ENCODE peak calls at places on chromosomes 13 and 19, in seven cellular contexts. Y is NB4, E is Peyer's patch, D is tibial nerve, W is pancreas, N is progenitor cell of endocrine pancreas, J is psoas muscle. F is an unnamed sample.

GRCh38 chr19:50357178-50358100 is 8.0 kb downstream of the NAPSA start:
- DNase-seq in Y (peak; percentile 50), E (peak; percentile 90), D (peak; percentile 83), W (peak; percentile 86), N (peak; percentile 55), J (peak; percentile 73), F (peak; percentile 46)

GRCh38 chr19:55484571-55485438 is at the start of gene NAT14:
- DNase-seq in Y (peak; percentile 67), E (peak; percentile 48), D (no peak), W (peak; percentile 76), N (peak; percentile 76), J (peak; percentile 64), F (peak; percentile 72)

GRCh38 chr19:46265217-46265828 is 31.5 kb upstream of the HIF3A start:
- DNase-seq in Y (peak; percentile 92), E (peak; percentile 45), D (peak; percentile 51), W (no peak), N (peak; percentile 66), J (peak; percentile 18), F (peak; percentile 82)

GRCh38 chr13:98664924-98665637 is 87.4 kb downstream of the SLC15A1 start:
- DNase-seq in Y (no peak), E (no peak), D (no peak), W (no peak), N (no peak), J (no peak), F (no peak)

GRCh38 chr13:89514534-89515312 is 1832.8 kb upstream of the MIR17HG start:
- DNase-seq in Y (no peak), E (no peak), D (no peak), W (no peak), N (no peak), J (no peak), F (no peak)

GRCh38 chr19:40370997-40371801 is 18.8 kb downstream of the HIPK4 start:
- DNase-seq in Y (no peak), E (no peak), D (no peak), W (no peak), N (no peak), J (no peak), F (no peak)

GRCh38 chr19:57620673-57621348 is 6.8 kb downstream of the ZNF134 start:
- DNase-seq in Y (peak; percentile 6), E (no peak), D (no peak), W (no peak), N (no peak), J (no peak), F (no peak)

GRCh38 chr19:38277549-38277948 is 13.2 kb downstream of the SPINT2 start:
- DNase-seq in Y (no peak), E (no peak), D (no peak), W (no peak), N (no peak), J (no peak), F (no peak)

GRCh38 chr19:10654610-10655456 is 687 bp downstream of the ILF3 start:
- DNase-seq in Y (peak; percentile 85), E (peak; percentile 43), D (no peak), W (peak; percentile 80), N (peak; percentile 72), J (no peak), F (peak; percentile 55)

GRCh38 chr13:80361883-80362327 is 21.0 kb upstream of the SPRY2 start:
- DNase-seq in Y (peak; percentile 71), E (no peak), D (no peak), W (no peak), N (no peak), J (no peak), F (no peak)

GRCh38 chr19:9819590-9819898 is 665 bp upstream of the FBXL12 start:
- DNase-seq in Y (no peak), E (no peak), D (no peak), W (no peak), N (no peak), J (no peak), F (no peak)

GRCh38 chr19:40607311-40607871 is 6.2 kb downstream of the LTBP4 start:
- DNase-seq in Y (no peak), E (no peak), D (no peak), W (no peak), N (no peak), J (no peak), F (no peak)

GRCh38 chr19:17538684-17539287 is 16.7 kb upstream of the COLGALT1 start:
- DNase-seq in Y (peak; percentile 57), E (peak; percentile 37), D (no peak), W (no peak), N (no peak), J (no peak), F (no peak)

GRCh38 chr13:51453308-51453958 is 597 bp upstream of the INTS6 start:
- DNase-seq in Y (peak; percentile 99), E (peak; percentile 80), D (peak; percentile 71), W (peak; percentile 91), N (peak; percentile 65), J (peak; percentile 85), F (peak; percentile 74)

GRCh38 chr13:100588350-100589177 is at the start of gene GGACT:
- DNase-seq in Y (peak; percentile 79), E (peak; percentile 76), D (peak; percentile 37), W (peak; percentile 95), N (peak; percentile 71), J (peak; percentile 77), F (peak; percentile 86)

GRCh38 chr13:109096101-109096500 is 466.7 kb downstream of the MYO16 start:
- DNase-seq in Y (no peak), E (no peak), D (no peak), W (no peak), N (no peak), J (no peak), F (no peak)

GRCh38 chr13:76852991-76853390 is 33.2 kb downstream of the KCTD12 start:
- DNase-seq in Y (no peak), E (no peak), D (no peak), W (no peak), N (no peak), J (no peak), F (no peak)

GRCh38 chr13:113415825-113416224 is 37.5 kb downstream of the ADPRHL1 start:
- DNase-seq in Y (no peak), E (no peak), D (no peak), W (no peak), N (no peak), J (no peak), F (no peak)

GRCh38 chr19:49132974-49133609 is 13.7 kb downstream of the PPFIA3 start:
- DNase-seq in Y (no peak), E (no peak), D (no peak), W (no peak), N (no peak), J (peak; percentile 56), F (no peak)

GRCh38 chr19:959935-960502 is 24.1 kb upstream of the WDR18 start:
- DNase-seq in Y (no peak), E (no peak), D (no peak), W (no peak), N (no peak), J (no peak), F (no peak)
- TF ChIP-seq CTCF in Y (no peak), E (no peak), D (no peak), W (no peak), N (peak; percentile 31), J (no peak), F (no peak)

GRCh38 chr19:47826800-47827199 is 5.1 kb downstream of the CRX start:
- DNase-seq in Y (no peak), E (no peak), D (no peak), W (no peak), N (no peak), J (no peak), F (no peak)

GRCh38 chr19:47836038-47836437 is 14.3 kb downstream of the CRX start:
- DNase-seq in Y (no peak), E (no peak), D (no peak), W (no peak), N (no peak), J (no peak), F (no peak)

GRCh38 chr19:47832723-47833122 is 11.0 kb downstream of the CRX start:
- DNase-seq in Y (no peak), E (no peak), D (no peak), W (no peak), N (no peak), J (no peak), F (no peak)
- TF ChIP-seq CTCF in Y (peak; percentile 18), E (no peak), D (no peak), W (no peak), N (no peak), J (no peak), F (no peak)

DNA sequence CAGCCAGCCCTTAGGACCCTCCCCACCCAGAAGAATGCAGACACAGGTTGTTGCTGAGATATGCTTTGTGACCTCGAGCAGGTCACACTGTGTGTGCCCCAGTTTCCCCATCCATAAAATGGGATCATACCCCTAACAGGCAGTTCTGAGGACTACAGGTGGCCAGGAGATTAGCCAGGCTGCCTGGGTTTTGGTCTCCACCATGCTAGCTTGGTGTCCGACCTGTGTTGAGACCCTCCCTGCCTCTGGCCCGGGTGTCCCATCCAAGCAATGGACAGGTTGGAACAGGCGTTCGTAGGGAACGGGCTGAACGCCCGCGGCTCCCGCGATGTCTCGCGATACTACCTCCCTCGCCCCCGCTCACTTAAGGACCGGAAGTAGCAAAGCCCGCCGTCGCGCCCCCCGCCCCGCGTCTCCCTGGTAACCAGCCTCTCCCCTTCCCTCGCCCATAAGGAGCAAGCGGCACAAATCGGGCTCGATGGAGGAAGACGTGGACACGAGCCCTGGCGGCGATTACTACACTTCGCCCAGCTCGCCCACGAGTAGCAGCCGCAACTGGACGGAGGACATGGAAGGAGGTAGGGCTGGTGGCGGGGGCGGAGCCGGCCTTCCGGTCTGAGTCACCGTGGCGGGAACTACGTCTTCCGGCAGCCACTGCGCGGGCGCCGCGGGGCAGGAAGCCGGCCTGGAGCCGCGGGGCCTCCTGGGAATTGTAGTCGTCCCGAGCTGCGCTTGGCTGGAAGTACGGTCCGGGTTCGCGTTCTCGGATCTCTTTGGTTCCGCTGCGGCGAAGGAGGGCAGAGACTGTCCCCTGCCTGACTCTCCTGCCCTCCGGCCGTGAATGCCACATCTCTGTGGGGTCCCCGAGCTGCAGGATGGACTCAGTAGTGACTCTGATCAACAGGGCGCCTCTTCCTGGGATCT is 45.4 kb downstream of the SMIM24 start:
- DNase-seq in Y (peak; percentile 94), E (peak; percentile 92), D (peak; percentile 87), W (peak; percentile 87), N (peak; percentile 90), J (peak; percentile 97), F (peak; percentile 96)
- TF ChIP-seq CTCF in Y (no peak), E (no peak), D (peak; percentile 33), W (no peak), N (no peak), J (no peak), F (no peak)

GRCh38 chr13:44116562-44117315 is 237.0 kb downstream of the LACC1 start:
- DNase-seq in Y (peak; percentile 85), E (no peak), D (no peak), W (no peak), N (no peak), J (no peak), F (no peak)
- TF ChIP-seq CTCF in Y (peak; percentile 10), E (peak; percentile 4), D (no peak), W (no peak), N (no peak), J (no peak), F (no peak)